ENCODE peak calls at places on chromosomes 6 and 20, in four cellular contexts. M, B, W and Y are unnamed samples.

GRCh38 chr6:156795825-156796224 is 18.6 kb downstream of the ARID1B start:
- DNase-seq in W (no peak), B (peak; percentile 15), M (no peak), Y (no peak)

GRCh38 chr6:34688956-34689355 is 7.6 kb downstream of the ILRUN start:
- DNase-seq in W (no peak), B (no peak), M (no peak), Y (no peak)

GRCh38 chr6:12170351-12171079 is 119.6 kb upstream of the EDN1 start:
- DNase-seq in W (no peak), B (no peak), M (no peak), Y (no peak)

GRCh38 chr6:125954735-125955410 is 1.7 kb upstream of the HINT3 start:
- DNase-seq in M (no peak), B (no peak), W (no peak), Y (no peak)

GRCh38 chr20:46955601-46956556 is 61.2 kb downstream of the EYA2 start:
- DNase-seq in B (peak; percentile 75), M (no peak), W (no peak), Y (no peak)

GRCh38 chr6:151539506-151540268 is 45.9 kb downstream of the CCDC170 start:
- DNase-seq in B (no peak), W (no peak), M (no peak), Y (peak; percentile 1)

GRCh38 chr6:30107756-30108155 is 5.1 kb downstream of the TRIM31 start:
- DNase-seq in M (no peak), W (no peak), B (no peak), Y (no peak)

GRCh38 chr6:25942561-25943147 is 12.2 kb upstream of the SLC17A2 start:
- DNase-seq in W (peak; percentile 62), B (peak; percentile 55), M (no peak), Y (peak; percentile 80)

GRCh38 chr20:41169184-41169690 is 31.9 kb downstream of the PLCG1 start:
- DNase-seq in M (no peak), B (no peak), W (no peak), Y (peak; percentile 55)

GRCh38 chr6:100152201-100152600 is 158.2 kb upstream of the MCHR2 start:
- DNase-seq in B (no peak), M (no peak), W (no peak), Y (peak; percentile 26)

GRCh38 chr6:31952890-31953289 is 5.9 kb downstream of the NELFE start:
- DNase-seq in B (no peak), W (no peak), M (no peak), Y (peak; percentile 42)

DNA sequence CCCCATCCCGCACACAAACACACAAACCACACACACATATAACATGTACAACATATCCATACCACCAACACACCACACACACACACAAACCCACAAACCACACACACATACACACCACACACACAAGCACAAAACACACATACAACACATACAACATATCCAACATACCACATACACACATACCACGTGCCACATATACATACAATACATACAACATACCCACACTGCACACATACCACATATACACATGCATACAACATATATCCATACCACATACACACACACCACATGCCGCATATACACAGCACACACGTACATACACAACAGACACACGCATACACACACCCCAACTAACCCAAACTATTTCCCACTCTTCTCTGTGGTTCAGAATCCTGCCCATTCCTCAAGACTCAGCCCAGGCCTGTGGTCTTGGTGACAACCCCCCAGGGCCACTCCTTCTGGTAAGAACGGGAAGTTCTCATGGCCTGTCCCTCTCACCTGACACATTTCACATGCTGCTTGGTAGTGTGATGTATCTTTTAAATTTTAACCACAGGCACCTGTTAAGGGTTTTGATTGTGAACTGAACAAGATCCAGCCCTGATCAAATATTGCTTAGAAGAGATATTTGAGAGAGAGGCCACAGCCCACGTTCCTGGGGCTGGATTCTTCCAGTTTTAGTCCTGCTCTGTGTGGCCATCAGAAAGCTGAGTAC is 55.8 kb upstream of the KCNK16 start:
- DNase-seq in M (no peak), B (no peak), W (no peak), Y (peak; percentile 36)
- H3K4me2 ChIP-seq in M (no peak overlapping the region), B (no peak overlapping the region), W (no peak overlapping the region), Y (no peak overlapping the region)

GRCh38 chr6:90297866-90298381 is 1.3 kb upstream of the BACH2 start:
- DNase-seq in B (no peak), W (peak; percentile 58), M (peak; percentile 36), Y (no peak)
- H2AFZ ChIP-seq in B (no peak overlapping the region), W (peak overlapping the region; percentile 55), M (no peak overlapping the region), Y (no peak overlapping the region)

GRCh38 chr6:124859366-124859765 is 102.9 kb upstream of the RNF217 start:
- DNase-seq in W (no peak), M (no peak), B (no peak), Y (no peak)

GRCh38 chr6:124857746-124858145 is 104.5 kb upstream of the RNF217 start:
- DNase-seq in M (no peak), W (no peak), B (no peak), Y (no peak)

GRCh38 chr6:124858564-124858963 is 103.7 kb upstream of the RNF217 start:
- DNase-seq in M (no peak), B (no peak), W (no peak), Y (no peak)

DNA sequence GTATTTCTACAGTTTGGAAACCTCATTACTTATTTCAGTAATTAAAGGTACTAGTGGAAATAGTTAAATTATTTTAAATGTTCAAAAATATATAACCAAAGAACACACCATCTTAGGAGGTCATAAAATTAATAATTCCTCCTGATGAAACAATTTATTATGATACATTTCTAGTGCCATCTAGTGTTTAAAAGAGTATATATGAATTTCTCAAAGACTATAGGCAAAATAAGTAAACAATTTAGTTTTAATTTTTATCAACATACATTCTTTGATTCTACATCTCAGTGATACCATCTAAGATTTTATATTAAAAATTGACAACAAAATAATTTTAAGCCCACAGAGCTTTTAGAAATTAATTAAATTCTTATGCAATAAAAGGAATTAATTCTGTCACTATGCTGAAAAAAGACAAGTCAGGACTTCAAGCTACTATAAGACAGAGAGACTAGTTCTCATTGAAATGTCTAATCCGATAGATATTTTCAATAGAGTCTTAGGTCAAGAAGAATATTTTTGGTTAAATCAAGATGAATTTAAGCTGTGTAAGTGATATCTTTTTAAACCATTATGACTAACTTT is 107.8 kb upstream of the RNF217 start:
- DNase-seq in W (peak; percentile 5), B (no peak), M (no peak), Y (no peak)
- TF ChIP-seq CTCF in W (peak; percentile 75), B (peak; percentile 31), M (peak; percentile 46), Y (peak; percentile 33)

GRCh38 chr6:142404751-142405150 is 102.9 kb downstream of the ADGRG6 start:
- DNase-seq in B (no peak), M (no peak), W (no peak), Y (no peak)

GRCh38 chr6:142408409-142408808 is 106.6 kb downstream of the ADGRG6 start:
- DNase-seq in M (no peak), B (no peak), W (no peak), Y (no peak)

GRCh38 chr6:142409794-142410193 is 108.0 kb downstream of the ADGRG6 start:
- DNase-seq in M (no peak), B (no peak), W (no peak), Y (no peak)

GRCh38 chr6:142407685-142408273 is 106.0 kb downstream of the ADGRG6 start:
- DNase-seq in B (no peak), W (no peak), M (no peak), Y (no peak)

DNA sequence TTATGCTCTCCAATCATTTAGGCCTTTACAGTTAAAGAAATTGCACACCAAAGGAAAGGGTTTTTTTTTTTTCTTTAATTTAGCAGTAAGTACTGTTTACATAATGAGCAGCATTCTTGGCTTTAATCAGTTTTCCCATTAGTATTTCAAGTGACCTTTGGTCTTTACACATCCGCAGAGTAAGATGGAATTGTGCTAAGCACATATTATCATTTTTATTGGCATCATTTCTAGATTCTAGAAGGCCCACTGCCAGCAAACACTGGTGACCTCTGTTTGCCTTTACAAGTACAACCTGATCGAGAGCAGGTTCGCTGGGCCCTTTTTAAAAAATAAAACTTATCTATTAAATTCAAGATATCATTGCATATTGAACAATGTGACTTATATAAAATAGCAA is 104.3 kb downstream of the ADGRG6 start:
- DNase-seq in M (no peak), B (no peak), W (no peak), Y (no peak)
- H3K4me2 ChIP-seq in M (no peak overlapping the region), B (no peak overlapping the region), W (no peak overlapping the region), Y (no peak overlapping the region)

GRCh38 chr6:13472976-13473645 is 14.3 kb downstream of the GFOD1 start:
- DNase-seq in W (no peak), M (no peak), B (no peak), Y (no peak)

GRCh38 chr6:13470240-13471140 is 16.9 kb downstream of the GFOD1 start:
- DNase-seq in B (no peak), W (no peak), M (no peak), Y (no peak)

GRCh38 chr6:13472099-13472498 is 15.3 kb downstream of the GFOD1 start:
- DNase-seq in M (no peak), B (peak; percentile 30), W (no peak), Y (no peak)

GRCh38 chr6:13471184-13471583 is 16.2 kb downstream of the GFOD1 start:
- DNase-seq in B (no peak), M (no peak), W (no peak), Y (no peak)

GRCh38 chr6:13474360-13474759 is 13.0 kb downstream of the GFOD1 start:
- DNase-seq in M (no peak), B (peak; percentile 24), W (no peak), Y (no peak)
- H2AFZ ChIP-seq in M (no peak overlapping the region), B (no peak overlapping the region), W (no peak overlapping the region), Y (no peak overlapping the region)

DNA sequence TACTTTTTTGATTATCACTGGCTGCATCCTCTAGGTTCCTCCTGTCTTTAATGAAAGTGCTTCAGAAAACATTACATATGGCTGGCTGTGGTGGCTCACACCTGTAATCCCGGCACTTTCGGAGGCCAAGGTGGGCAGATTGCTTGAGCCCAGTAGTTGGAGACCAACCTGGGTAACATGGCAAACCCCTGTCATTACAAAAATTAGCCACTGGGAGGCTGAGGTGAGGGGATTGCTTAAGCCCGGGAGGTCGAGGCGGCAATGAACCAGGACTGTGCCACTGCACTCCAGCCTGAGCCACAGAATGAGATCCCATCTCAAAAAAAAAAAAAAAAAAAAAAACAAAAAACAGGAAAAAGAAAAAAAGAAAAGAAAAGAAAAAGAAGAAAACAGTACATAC is 35.3 kb downstream of the BEND3 start:
- DNase-seq in W (peak; percentile 49), B (no peak), M (peak; percentile 69), Y (no peak)
- TF ChIP-seq CTCF in W (peak; percentile 64), B (no peak), M (peak; percentile 58), Y (peak; percentile 23)

DNA sequence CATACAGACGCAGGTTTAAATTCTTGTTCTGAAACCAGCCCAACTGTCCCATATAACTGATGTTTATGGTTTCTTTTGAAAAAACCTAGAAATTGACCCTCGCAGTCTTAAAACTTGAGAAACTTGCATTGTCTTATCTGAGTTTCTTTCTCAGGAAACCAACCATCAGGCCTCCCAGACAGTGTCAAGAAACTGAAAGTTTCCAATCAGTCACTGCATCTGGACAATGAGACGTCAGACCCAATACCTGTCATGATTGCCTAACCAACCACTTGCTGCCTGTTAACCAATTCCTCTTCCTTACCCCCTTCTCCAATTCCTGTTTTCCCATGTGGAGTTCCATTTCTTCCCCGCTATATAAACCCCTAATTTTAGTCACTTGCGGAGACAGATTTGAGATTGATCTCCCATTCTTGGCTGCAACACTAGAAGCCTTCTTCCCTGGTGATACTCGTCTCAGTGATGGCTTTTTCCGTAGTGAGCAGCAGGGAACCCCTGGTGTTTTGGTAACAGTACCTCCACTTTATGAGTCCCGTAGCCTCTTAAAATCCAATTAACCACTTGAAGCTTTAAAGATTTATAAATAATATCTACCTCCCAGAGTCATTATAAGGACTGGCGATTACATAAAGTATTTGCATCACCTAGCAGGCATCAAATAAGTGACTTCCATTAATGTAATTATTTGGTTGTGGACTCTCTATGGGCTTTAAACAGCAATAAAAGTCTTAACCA is 49.3 kb downstream of the GPR63 start:
- DNase-seq in B (no peak), M (no peak), W (no peak), Y (no peak)
- H3K4me2 ChIP-seq in B (no peak overlapping the region), M (no peak overlapping the region), W (no peak overlapping the region), Y (no peak overlapping the region)